ENCODE peak calls at places on chromosome 2, in seven cellular contexts. M, E, S, Y, V, Q and R are unnamed samples.

GRCh38 chr2:67500541-67500940 is 103.4 kb downstream of the ETAA1 start:
- DNase-seq in M (no peak), E (no peak), S (no peak), Y (no peak), V (no peak), Q (peak), R (no peak)

GRCh38 chr2:109209941-109210340 is 80.9 kb downstream of the SH3RF3 start:
- DNase-seq in M (no peak), E (no peak), S (no peak), Y (no peak), V (peak), Q (no peak), R (no peak)

GRCh38 chr2:209334188-209335017 is 89.4 kb upstream of the MAP2 start:
- DNase-seq in M (peak), E (no peak), S (no peak), Y (peak), V (no peak), Q (peak), R (peak)

GRCh38 chr2:147773479-147773878 is 71.3 kb upstream of the ACVR2A start:
- DNase-seq in M (no peak), E (no peak), S (no peak), Y (no peak), V (no peak), Q (no peak), R (no peak)

GRCh38 chr2:64359892-64360657 is 93.9 kb upstream of the LGALSL start:
- DNase-seq in M (peak), E (no peak), S (no peak), Y (no peak), V (peak), Q (peak), R (peak)

GRCh38 chr2:219687266-219687665 is 59.8 kb downstream of the SLC4A3 start:
- DNase-seq in M (no peak), E (no peak), S (no peak), Y (no peak), V (no peak), Q (peak), R (no peak)

GRCh38 chr2:146246017-146246733 is 1598.7 kb upstream of the ACVR2A start:
- DNase-seq in M (no peak), E (no peak), S (no peak), Y (no peak), V (no peak), Q (peak), R (no peak)

GRCh38 chr2:72980535-72981217 is 63.4 kb downstream of the EMX1 start:
- DNase-seq in M (no peak), E (no peak), S (no peak), Y (no peak), V (no peak), Q (peak), R (no peak)

GRCh38 chr2:232903989-232904388 is 33.9 kb downstream of the SNORC start:
- DNase-seq in M (no peak), E (no peak), S (no peak), Y (peak), V (no peak), Q (no peak), R (peak)

GRCh38 chr2:152054593-152054992 is 44.3 kb downstream of the CACNB4 start:
- DNase-seq in M (no peak), E (no peak), S (no peak), Y (no peak), V (no peak), Q (peak), R (no peak)

GRCh38 chr2:233082222-233082933 is 22.2 kb downstream of the INPP5D start:
- DNase-seq in M (no peak), E (no peak), S (no peak), Y (no peak), V (no peak), Q (no peak), R (peak)

GRCh38 chr2:221380049-221380448 is 192.1 kb downstream of the EPHA4 start:
- DNase-seq in M (no peak), E (no peak), S (no peak), Y (no peak), V (no peak), Q (no peak), R (no peak)

GRCh38 chr2:65228249-65228750 is 669 bp downstream of the ACTR2 start:
- DNase-seq in M (no peak), E (peak), S (no peak), Y (peak), V (no peak), Q (peak), R (no peak)

GRCh38 chr2:75592028-75592427 is 31.3 kb upstream of the EVA1A start:
- DNase-seq in M (no peak), E (no peak), S (no peak), Y (no peak), V (no peak), Q (peak), R (no peak)

GRCh38 chr2:85314884-85315242 is 12.9 kb downstream of the TGOLN2 start:
- DNase-seq in M (no peak), E (no peak), S (no peak), Y (no peak), V (no peak), Q (no peak), R (no peak)

GRCh38 chr2:88187038-88187676 is 17.0 kb downstream of the THNSL2 start:
- DNase-seq in M (peak), E (no peak), S (no peak), Y (peak), V (no peak), Q (peak), R (peak)

GRCh38 chr2:73243884-73244570 is 9.9 kb downstream of the CCT7 start:
- DNase-seq in M (no peak), E (no peak), S (no peak), Y (peak), V (no peak), Q (peak), R (no peak)

GRCh38 chr2:67854103-67854502 is 208.7 kb downstream of the C1D start:
- DNase-seq in M (no peak), E (no peak), S (no peak), Y (peak), V (no peak), Q (no peak), R (no peak)

GRCh38 chr2:36561223-36561944 is 36.6 kb downstream of the FEZ2 start:
- DNase-seq in M (no peak), E (no peak), S (no peak), Y (no peak), V (no peak), Q (peak), R (no peak)

GRCh38 chr2:11203480-11203879 is 48.2 kb downstream of the SLC66A3 start:
- DNase-seq in M (no peak), E (no peak), S (no peak), Y (no peak), V (no peak), Q (peak), R (no peak)

GRCh38 chr2:98507940-98508689 is 63.5 kb downstream of the INPP4A start:
- DNase-seq in M (peak), E (no peak), S (no peak), Y (no peak), V (peak), Q (no peak), R (peak)

GRCh38 chr2:101400048-101400447 is 12.7 kb upstream of the CREG2 start:
- DNase-seq in M (no peak), E (no peak), S (no peak), Y (no peak), V (no peak), Q (peak), R (no peak)

GRCh38 chr2:35510641-35511040 is 844.9 kb upstream of the CRIM1 start:
- DNase-seq in M (no peak), E (no peak), S (no peak), Y (no peak), V (no peak), Q (no peak), R (no peak)

GRCh38 chr2:8170552-8170951 is 511.3 kb upstream of the ID2 start:
- DNase-seq in M (no peak), E (no peak), S (no peak), Y (no peak), V (no peak), Q (no peak), R (no peak)
- H3K27ac ChIP-seq in M (no peak), E (no peak), S (no peak), Y (peak), V (no peak), Q (no peak), R (peak)

DNA sequence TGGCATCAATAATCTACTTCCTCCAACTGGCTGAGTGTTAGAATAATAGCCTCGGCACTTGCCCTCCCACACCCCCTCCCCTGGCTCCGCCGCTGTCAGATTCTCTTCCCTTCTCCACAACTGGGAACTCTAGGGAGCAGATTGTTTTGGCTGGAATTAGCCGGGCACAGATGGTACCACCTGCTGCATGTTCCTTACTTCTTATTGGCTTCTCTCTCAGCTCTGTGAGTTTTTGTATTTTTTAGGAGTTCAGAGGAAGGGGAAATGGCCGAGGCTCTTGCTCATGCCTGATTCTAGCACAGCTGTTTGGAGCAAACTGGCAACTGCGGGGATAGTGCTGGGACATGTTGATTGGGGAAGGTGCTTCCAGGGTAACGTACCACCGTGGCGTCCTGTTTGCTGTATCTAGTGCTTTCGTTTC is 140.0 kb downstream of the ZEB2 start:
- DNase-seq in M (no peak), E (no peak), S (no peak), Y (no peak), V (no peak), Q (no peak), R (peak)
- H3K27ac ChIP-seq in M (no peak), E (no peak), S (peak), Y (no peak), V (peak), Q (no peak), R (peak)

GRCh38 chr2:239167011-239167673 is 233.7 kb downstream of the HDAC4 start:
- DNase-seq in M (no peak), E (no peak), S (no peak), Y (no peak), V (no peak), Q (no peak), R (peak)

GRCh38 chr2:239164281-239164871 is 236.4 kb downstream of the HDAC4 start:
- DNase-seq in M (peak), E (peak), S (no peak), Y (no peak), V (no peak), Q (no peak), R (peak)

GRCh38 chr2:239163306-239164070 is 237.3 kb downstream of the HDAC4 start:
- DNase-seq in M (peak), E (no peak), S (no peak), Y (no peak), V (no peak), Q (no peak), R (peak)

GRCh38 chr2:239166201-239166834 is 234.5 kb downstream of the HDAC4 start:
- DNase-seq in M (peak), E (no peak), S (no peak), Y (no peak), V (no peak), Q (peak), R (peak)

DNA sequence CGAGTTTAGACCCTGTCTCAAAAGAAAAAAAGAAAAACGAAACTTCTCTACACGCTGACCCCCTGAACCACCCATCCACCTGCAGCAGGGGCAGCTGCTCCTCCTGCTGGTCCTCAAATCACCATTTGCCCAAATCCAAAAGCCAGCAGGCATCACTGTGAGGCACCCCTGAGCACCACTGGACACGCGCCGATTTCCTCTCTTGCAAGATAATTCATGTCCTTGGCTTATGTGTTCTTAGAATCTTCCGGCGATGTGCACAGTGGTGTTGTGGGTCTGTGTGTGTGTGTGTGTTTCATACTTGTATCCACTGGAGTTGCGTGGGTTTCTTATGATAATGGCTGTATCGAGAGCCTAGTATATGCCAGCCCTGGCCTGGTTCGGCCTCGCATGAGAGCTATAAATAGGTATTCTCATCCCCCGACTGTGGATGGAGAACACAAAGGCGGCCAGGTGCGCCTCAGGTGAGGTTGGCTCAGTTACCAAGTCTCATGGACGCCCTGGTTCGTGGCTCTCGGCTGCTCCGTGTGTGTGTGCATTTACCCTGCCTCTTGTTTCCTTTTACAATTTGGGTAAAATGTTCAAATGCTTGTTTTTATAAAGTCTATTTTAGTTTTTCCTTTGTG is 235.5 kb downstream of the HDAC4 start:
- DNase-seq in M (peak), E (no peak), S (no peak), Y (no peak), V (no peak), Q (no peak), R (peak)
- H3K27ac ChIP-seq in M (no peak), E (no peak), S (no peak), Y (no peak), V (no peak), Q (no peak), R (no peak)

GRCh38 chr2:237876518-237876917 is 17.1 kb downstream of the RAMP1 start:
- DNase-seq in M (no peak), E (no peak), S (no peak), Y (no peak), V (no peak), Q (no peak), R (peak)
- H3K27ac ChIP-seq in M (no peak), E (no peak), S (no peak), Y (no peak), V (peak), Q (no peak), R (peak)

GRCh38 chr2:32626591-32627221 is 1.1 kb upstream of the TTC27 start:
- DNase-seq in M (no peak), E (no peak), S (no peak), Y (peak), V (no peak), Q (no peak), R (no peak)
- H3K27ac ChIP-seq in M (no peak), E (no peak), S (no peak), Y (no peak), V (no peak), Q (no peak), R (peak)

DNA sequence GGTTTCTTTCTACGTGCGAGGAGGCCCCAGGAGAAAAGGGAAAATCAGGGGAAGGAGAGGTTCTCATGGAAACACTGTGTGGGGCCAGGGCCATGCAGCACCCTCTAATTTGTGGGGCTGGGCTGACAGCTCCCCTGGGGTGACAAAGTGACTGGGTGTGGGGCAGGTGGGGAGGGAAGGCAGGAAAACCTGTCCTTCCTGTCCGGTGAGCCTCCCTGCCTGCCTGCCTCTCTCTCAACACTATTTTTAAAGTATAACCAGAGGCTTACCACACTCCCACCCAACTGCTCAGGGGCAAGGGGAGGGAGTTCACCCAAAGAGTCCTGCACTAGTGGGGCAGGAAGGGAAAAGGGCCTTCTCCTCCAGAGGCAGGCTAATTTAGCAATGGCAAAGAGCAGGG is 10.5 kb upstream of the EPAS1 start:
- DNase-seq in M (no peak), E (no peak), S (no peak), Y (no peak), V (no peak), Q (no peak), R (no peak)
- H3K27ac ChIP-seq in M (no peak), E (no peak), S (no peak), Y (no peak), V (no peak), Q (no peak), R (no peak)